ENCODE peak calls at places on chromosomes 6 and 20, in five cellular contexts. E is OCI-LY7; U is activated naive CD4-positive, alpha-beta T cell; A is kidney glomerular epithelial cell; G is amygdala. Y is an unnamed sample.

GRCh38 chr6:157434349-157435016 is 53.5 kb downstream of the ZDHHC14 start:
- DNase-seq in U (no peak), G (no peak), A (no peak), E (no peak), Y (no peak)

GRCh38 chr6:157962601-157963084 is 19.0 kb upstream of the SYNJ2 start:
- DNase-seq in G (no peak), E (no peak), A (no peak), U (no peak), Y (no peak)

GRCh38 chr20:45407067-45407745 is 883 bp upstream of the DBNDD2 start:
- DNase-seq in A (peak), E (no peak), G (no peak), U (no peak), Y (peak)

GRCh38 chr6:162999575-163000285 is 272.0 kb downstream of the PACRG start:
- DNase-seq in E (no peak), G (no peak), A (no peak), U (no peak), Y (no peak)

GRCh38 chr6:105087571-105088211 is 92.1 kb downstream of the POPDC3 start:
- DNase-seq in E (peak), G (no peak), A (peak), U (no peak), Y (peak)

GRCh38 chr20:25022680-25023079 is 30.1 kb upstream of the APMAP start:
- DNase-seq in E (no peak), U (no peak), A (no peak), G (no peak), Y (peak)

GRCh38 chr6:31729515-31729978 is 448 bp upstream of the DDAH2 start:
- DNase-seq in E (peak), G (peak), A (peak), U (peak), Y (peak)

GRCh38 chr6:107511410-107512070 is 21.6 kb downstream of the SOBP start:
- DNase-seq in A (no peak), U (no peak), G (no peak), E (no peak), Y (no peak)

GRCh38 chr20:20199338-20200160 is 147.2 kb downstream of the CFAP61 start:
- DNase-seq in G (no peak), U (no peak), A (no peak), E (no peak), Y (no peak)

GRCh38 chr20:14865169-14865568 is 527.8 kb upstream of the FLRT3 start:
- DNase-seq in E (no peak), G (no peak), A (no peak), U (no peak), Y (no peak)

GRCh38 chr6:4323322-4323721 is 187.9 kb upstream of the ECI2 start:
- DNase-seq in E (no peak), G (no peak), U (no peak), A (no peak), Y (no peak)

GRCh38 chr20:47620808-47621805 is 119.4 kb downstream of the NCOA3 start:
- DNase-seq in E (peak), G (no peak), A (peak), U (no peak), Y (peak)

GRCh38 chr6:93124226-93124625 is 295.1 kb downstream of the EPHA7 start:
- DNase-seq in U (no peak), A (no peak), G (no peak), E (no peak), Y (no peak)

GRCh38 chr6:14211596-14211961 is 94.0 kb downstream of the CD83 start:
- DNase-seq in A (no peak), E (no peak), G (no peak), U (no peak), Y (no peak)

GRCh38 chr20:12914804-12915203 is 94.0 kb upstream of the SPTLC3 start:
- DNase-seq in A (no peak), G (no peak), E (no peak), U (no peak), Y (no peak)

GRCh38 chr6:90982051-90982450 is 395.2 kb upstream of the MAP3K7 start:
- DNase-seq in A (no peak), G (no peak), E (no peak), U (no peak), Y (peak)

GRCh38 chr6:39231386-39231785 is 2.1 kb upstream of the KCNK5 start:
- DNase-seq in E (no peak), A (no peak), G (no peak), U (no peak), Y (no peak)

GRCh38 chr6:168078943-168079405 is at the start of gene FRMD1:
- DNase-seq in G (no peak), A (no peak), E (no peak), U (no peak), Y (no peak)

GRCh38 chr6:11700118-11700718 is 78.4 kb downstream of the ADTRP start:
- DNase-seq in U (no peak), E (peak), A (peak), G (no peak), Y (no peak)

GRCh38 chr6:90144396-90144795 is 152.2 kb downstream of the BACH2 start:
- DNase-seq in U (no peak), G (no peak), A (no peak), E (no peak), Y (no peak)

GRCh38 chr20:5072756-5073153 is 47.0 kb downstream of the PCNA start:
- DNase-seq in G (no peak), A (no peak), U (no peak), E (no peak), Y (no peak)

GRCh38 chr20:39623584-39624234 is 661.6 kb downstream of the DHX35 start:
- DNase-seq in G (no peak), E (no peak), U (no peak), A (peak), Y (no peak)

GRCh38 chr6:138550346-138550767 is 51.1 kb upstream of the NHSL1 start:
- DNase-seq in G (no peak), U (no peak), A (no peak), E (no peak), Y (no peak)

GRCh38 chr6:124780621-124781020 is 181.6 kb upstream of the RNF217 start:
- DNase-seq in E (no peak), U (no peak), G (no peak), A (no peak), Y (no peak)

Y was measured in Calu3.